ENCODE peak calls at places on chromosomes 11 and 22, in nine cellular contexts. E, N, M, C, D, J, V, B and G are unnamed samples.

GRCh38 chr22:47613606-47614350 is 851.3 kb downstream of the TBC1D22A start:
- DNase-seq in E (no peak), N (no peak), M (no peak), C (peak), D (no peak), J (peak), V (no peak), B (peak), G (peak)

GRCh38 chr22:38951734-38952133 is 5.7 kb upstream of the APOBEC3A start:
- DNase-seq in E (no peak), N (no peak), M (no peak), C (no peak), D (no peak), J (no peak), V (no peak), B (no peak), G (no peak)

GRCh38 chr11:86571273-86571948 is 101.0 kb downstream of the ME3 start:
- DNase-seq in E (no peak), N (peak), M (no peak), C (no peak), D (no peak), J (no peak), V (no peak), B (no peak), G (no peak)

GRCh38 chr22:41939981-41940852 is 6.7 kb downstream of the CENPM start:
- DNase-seq in E (peak), N (no peak), M (no peak), C (no peak), D (no peak), J (peak), V (no peak), B (no peak), G (no peak)

GRCh38 chr11:9231848-9232177 is 33.3 kb downstream of the DENND5A start:
- DNase-seq in E (no peak), N (peak), M (peak), C (no peak), D (no peak), J (no peak), V (no peak), B (no peak), G (no peak)

GRCh38 chr11:35911013-35911412 is 32.8 kb upstream of the LDLRAD3 start:
- DNase-seq in E (no peak), N (no peak), M (no peak), C (no peak), D (no peak), J (no peak), V (no peak), B (no peak), G (no peak)

GRCh38 chr11:118610773-118611432 is 3.5 kb downstream of the PHLDB1 start:
- DNase-seq in E (peak), N (peak), M (peak), C (peak), D (peak), J (peak), V (no peak), B (peak), G (peak)

GRCh38 chr11:103735497-103736032 is 300.9 kb upstream of the DDI1 start:
- DNase-seq in E (no peak), N (no peak), M (no peak), C (no peak), D (no peak), J (no peak), V (no peak), B (no peak), G (no peak)

GRCh38 chr11:19774817-19775600 is 62.4 kb downstream of the NAV2 start:
- DNase-seq in E (no peak), N (no peak), M (no peak), C (no peak), D (no peak), J (no peak), V (no peak), B (no peak), G (no peak)

GRCh38 chr11:66880484-66881211 is 23.8 kb downstream of the LRFN4 start:
- DNase-seq in E (peak), N (no peak), M (no peak), C (no peak), D (no peak), J (no peak), V (no peak), B (peak), G (no peak)

GRCh38 chr11:11583801-11584445 is 37.9 kb downstream of the GALNT18 start:
- DNase-seq in E (no peak), N (peak), M (no peak), C (no peak), D (no peak), J (no peak), V (no peak), B (no peak), G (no peak)

GRCh38 chr22:29009148-29009547 is 52.5 kb downstream of the C22orf31 start:
- DNase-seq in E (no peak), N (peak), M (no peak), C (no peak), D (no peak), J (no peak), V (no peak), B (no peak), G (no peak)

GRCh38 chr11:66970808-66971442 is 4.2 kb upstream of the C11orf86 start:
- DNase-seq in E (no peak), N (peak), M (peak), C (peak), D (peak), J (no peak), V (peak), B (no peak), G (no peak)

GRCh38 chr11:120564573-120565301 is 53.2 kb downstream of the GRIK4 start:
- DNase-seq in E (no peak), N (peak), M (no peak), C (no peak), D (no peak), J (peak), V (no peak), B (peak), G (no peak)

GRCh38 chr11:133898031-133898769 is 52.9 kb upstream of the SPATA19 start:
- DNase-seq in E (no peak), N (no peak), M (no peak), C (peak), D (no peak), J (peak), V (no peak), B (no peak), G (peak)

GRCh38 chr11:59679347-59679746 is 10.5 kb upstream of the PATL1 start:
- DNase-seq in E (no peak), N (no peak), M (no peak), C (no peak), D (no peak), J (no peak), V (no peak), B (no peak), G (no peak)
- H3K27ac ChIP-seq in E (no peak), N (no peak), M (no peak), C (no peak), D (no peak), J (no peak), V (no peak), B (no peak), G (no peak)

GRCh38 chr11:115383431-115383830 is 120.8 kb downstream of the CADM1 start:
- DNase-seq in E (no peak), N (no peak), M (no peak), C (no peak), D (no peak), J (no peak), V (no peak), B (no peak), G (no peak)

GRCh38 chr11:115384236-115384635 is 120.0 kb downstream of the CADM1 start:
- DNase-seq in E (no peak), N (no peak), M (no peak), C (no peak), D (no peak), J (no peak), V (no peak), B (no peak), G (no peak)

GRCh38 chr11:115377882-115378296 is 126.3 kb downstream of the CADM1 start:
- DNase-seq in E (no peak), N (no peak), M (no peak), C (no peak), D (no peak), J (no peak), V (no peak), B (no peak), G (no peak)

GRCh38 chr11:115385211-115385610 is 119.0 kb downstream of the CADM1 start:
- DNase-seq in E (no peak), N (no peak), M (no peak), C (no peak), D (no peak), J (no peak), V (no peak), B (no peak), G (no peak)

GRCh38 chr11:115379528-115379927 is 124.7 kb downstream of the CADM1 start:
- DNase-seq in E (no peak), N (no peak), M (no peak), C (no peak), D (no peak), J (no peak), V (no peak), B (no peak), G (no peak)
- TF ChIP-seq CTCF in E (no peak), N (no peak), M (no peak), C (no peak), D (no peak), J (no peak), V (no peak), B (no peak), G (no peak)

GRCh38 chr11:60844045-60844869 is 2.3 kb downstream of the CCDC86 start:
- DNase-seq in E (no peak), N (no peak), M (no peak), C (no peak), D (no peak), J (no peak), V (no peak), B (no peak), G (no peak)
- H3K4me3 ChIP-seq in E (peak), N (no peak), M (peak), C (no peak), D (peak), J (no peak), V (peak), B (peak), G (peak)

DNA sequence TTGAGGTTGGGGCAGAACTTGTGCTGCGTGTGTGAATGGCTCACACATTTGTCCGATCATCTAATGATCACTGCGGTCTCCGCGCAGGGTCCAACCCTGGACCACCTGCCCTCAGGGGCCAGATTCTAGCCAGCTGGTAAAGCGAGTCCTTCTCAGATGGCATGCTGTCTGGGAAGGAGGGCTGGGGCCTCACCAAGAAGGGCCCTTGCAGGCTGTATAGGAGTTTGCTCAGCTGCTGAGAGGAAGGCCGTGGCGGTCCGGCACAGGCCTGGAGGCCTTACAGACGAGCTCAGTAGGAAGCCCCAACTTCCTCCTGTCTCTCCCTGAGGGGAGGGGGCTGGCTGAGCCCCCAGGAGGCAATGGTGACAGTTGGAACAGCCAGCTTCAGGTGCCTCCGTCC is 13.7 kb downstream of the PHLDA2 start:
- DNase-seq in E (no peak), N (no peak), M (no peak), C (no peak), D (no peak), J (no peak), V (no peak), B (no peak), G (no peak)
- H3K27ac ChIP-seq in E (no peak), N (no peak), M (no peak), C (no peak), D (no peak), J (no peak), V (no peak), B (no peak), G (no peak)

GRCh38 chr11:106503901-106504300 is 426.4 kb downstream of the AASDHPPT start:
- DNase-seq in E (no peak), N (peak), M (no peak), C (no peak), D (no peak), J (no peak), V (no peak), B (no peak), G (no peak)

DNA sequence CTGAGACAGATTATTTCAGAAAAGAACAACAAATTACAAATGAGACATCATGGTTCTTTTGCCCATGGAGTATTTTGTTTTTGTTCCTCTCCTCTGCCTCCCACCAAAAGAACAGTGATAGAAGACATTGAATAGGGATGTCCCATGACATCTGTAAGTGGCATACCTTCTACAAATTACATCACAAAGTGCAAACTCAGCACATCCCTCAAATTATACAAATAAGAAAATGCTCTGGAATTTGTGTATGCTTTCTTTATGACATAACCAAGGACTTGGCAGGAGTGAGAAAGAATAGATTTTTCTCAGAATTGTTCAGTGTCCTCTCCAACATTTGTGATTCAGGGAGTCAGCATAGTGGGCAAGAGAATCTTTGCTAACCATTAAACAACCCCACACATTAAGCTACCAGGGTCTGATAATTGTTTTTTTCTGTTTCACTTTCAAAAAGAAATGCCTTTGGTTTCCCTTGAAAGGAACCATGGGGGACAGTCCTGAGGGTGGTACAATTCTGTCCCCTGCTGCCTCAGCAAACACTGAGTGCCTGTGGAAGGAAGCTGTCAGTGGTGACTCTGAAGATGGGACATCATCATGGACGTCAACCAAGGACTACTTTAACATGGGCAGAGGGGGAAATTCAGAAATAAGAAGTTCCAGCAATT is 430.3 kb downstream of the AASDHPPT start:
- DNase-seq in E (no peak), N (no peak), M (no peak), C (no peak), D (no peak), J (no peak), V (no peak), B (no peak), G (no peak)
- TF ChIP-seq CTCF in E (no peak), N (no peak), M (no peak), C (no peak), D (no peak), J (no peak), V (no peak), B (no peak), G (no peak)

GRCh38 chr11:47132981-47133380 is 43.7 kb downstream of the ARFGAP2 start:
- DNase-seq in E (no peak), N (no peak), M (no peak), C (no peak), D (no peak), J (no peak), V (no peak), B (no peak), G (no peak)

GRCh38 chr11:47136327-47136726 is 40.4 kb downstream of the ARFGAP2 start:
- DNase-seq in E (no peak), N (no peak), M (peak), C (peak), D (no peak), J (no peak), V (no peak), B (no peak), G (no peak)

GRCh38 chr11:47139878-47140277 is 36.8 kb downstream of the ARFGAP2 start:
- DNase-seq in E (no peak), N (no peak), M (no peak), C (no peak), D (no peak), J (no peak), V (no peak), B (no peak), G (no peak)

GRCh38 chr11:47137476-47137875 is 39.2 kb downstream of the ARFGAP2 start:
- DNase-seq in E (no peak), N (no peak), M (no peak), C (peak), D (no peak), J (no peak), V (no peak), B (no peak), G (no peak)

GRCh38 chr11:47136921-47137320 is 39.8 kb downstream of the ARFGAP2 start:
- DNase-seq in E (no peak), N (no peak), M (no peak), C (peak), D (no peak), J (no peak), V (no peak), B (no peak), G (no peak)
- H3K4me3 ChIP-seq in E (no peak), N (no peak), M (no peak), C (no peak), D (no peak), J (no peak), V (no peak), B (no peak), G (no peak)

DNA sequence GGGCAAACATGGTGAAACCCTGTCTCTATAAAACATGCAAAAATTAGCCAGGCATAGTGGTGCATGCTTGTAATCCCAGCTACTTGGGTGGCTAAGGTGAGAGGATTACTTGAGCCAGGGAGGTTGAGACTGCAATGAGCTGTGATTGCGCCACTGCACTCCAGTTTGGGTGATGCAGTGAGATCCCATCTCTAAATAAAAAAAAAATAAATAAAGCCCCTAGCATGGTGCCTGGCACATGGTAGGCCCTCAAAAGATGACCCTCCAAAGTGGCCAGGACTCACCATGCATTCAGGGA is 74.6 kb downstream of the PTPRJ start:
- DNase-seq in E (no peak), N (no peak), M (no peak), C (no peak), D (no peak), J (no peak), V (no peak), B (no peak), G (no peak)
- H3K27ac ChIP-seq in E (no peak), N (no peak), M (peak), C (no peak), D (no peak), J (peak), V (no peak), B (peak), G (peak)

GRCh38 chr22:46131151-46131587 is 19.2 kb upstream of the PPARA start:
- DNase-seq in E (peak), N (no peak), M (no peak), C (no peak), D (no peak), J (no peak), V (no peak), B (no peak), G (no peak)
- TF ChIP-seq CTCF in E (no peak), N (peak), M (no peak), C (no peak), D (no peak), J (peak), V (peak), B (no peak), G (no peak)

GRCh38 chr11:45663486-45664375 is 1.7 kb downstream of the CHST1 start:
- DNase-seq in E (no peak), N (no peak), M (no peak), C (peak), D (no peak), J (no peak), V (no peak), B (peak), G (no peak)
- H3K4me3 ChIP-seq in E (no peak), N (peak), M (peak), C (peak), D (peak), J (peak), V (no peak), B (peak), G (peak)

GRCh38 chr22:27474711-27475547 is 326.6 kb downstream of the MN1 start:
- DNase-seq in E (no peak), N (peak), M (no peak), C (peak), D (no peak), J (no peak), V (no peak), B (no peak), G (no peak)
- H3K27ac ChIP-seq in E (no peak), N (no peak), M (no peak), C (no peak), D (no peak), J (no peak), V (no peak), B (no peak), G (peak)